ENCODE peak calls at places on chromosomes 16 and 17, in nine cellular contexts. U is NB4, J is neuronal stem cell, W is fibroblast of lung, K is GM06990, G is stomach, I is colonic mucosa, S is kidney, P is AG04450. Y is an unnamed sample.

GRCh38 chr16:73047536-73048291 is at the start of gene ZFHX3:
- DNase-seq in U (peak), J (no peak), W (peak), K (peak), G (peak), I (peak), S (peak), P (no peak), Y (peak)

GRCh38 chr16:88739139-88739974 is 33.1 kb downstream of the CTU2 start:
- DNase-seq in U (no peak), J (no peak), W (no peak), K (no peak), G (no peak), I (no peak), S (no peak), P (no peak), Y (no peak)

GRCh38 chr17:40819528-40820125 is 2.8 kb downstream of the KRT10 start:
- DNase-seq in U (peak), J (no peak), W (peak), K (no peak), G (no peak), I (no peak), S (no peak), P (no peak), Y (no peak)

GRCh38 chr16:81945665-81946064 is 65.6 kb downstream of the SDR42E1 start:
- DNase-seq in U (no peak), J (no peak), W (no peak), K (no peak), G (no peak), I (no peak), S (no peak), P (no peak), Y (no peak)

GRCh38 chr17:73589096-73589980 is 54.9 kb downstream of the SDK2 start:
- DNase-seq in U (no peak), J (no peak), W (no peak), K (no peak), G (no peak), I (no peak), S (no peak), P (no peak), Y (no peak)

GRCh38 chr17:47267354-47267828 is 13.8 kb downstream of the ITGB3 start:
- DNase-seq in U (no peak), J (no peak), W (peak), K (no peak), G (no peak), I (no peak), S (no peak), P (peak), Y (no peak)

GRCh38 chr17:77690271-77691161 is 268.0 kb upstream of the TNRC6C start:
- DNase-seq in U (peak), J (no peak), W (no peak), K (no peak), G (no peak), I (no peak), S (no peak), P (no peak), Y (no peak)

GRCh38 chr17:17824119-17824779 is 12.5 kb downstream of the SREBF1 start:
- DNase-seq in U (no peak), J (no peak), W (no peak), K (no peak), G (no peak), I (peak), S (no peak), P (no peak), Y (no peak)

GRCh38 chr17:76953926-76954325 is 85.7 kb downstream of the MGAT5B start:
- DNase-seq in U (no peak), J (no peak), W (no peak), K (no peak), G (no peak), I (no peak), S (peak), P (no peak), Y (no peak)

GRCh38 chr16:20411055-20411454 is 1.7 kb downstream of the ACSM5 start:
- DNase-seq in U (no peak), J (no peak), W (no peak), K (no peak), G (no peak), I (no peak), S (no peak), P (no peak), Y (no peak)

GRCh38 chr16:27369806-27370205 is 32.2 kb upstream of the IL21R start:
- DNase-seq in U (no peak), J (no peak), W (peak), K (no peak), G (no peak), I (no peak), S (no peak), P (peak), Y (no peak)

GRCh38 chr17:63476857-63477470 is at the start of gene ACE:
- DNase-seq in U (peak), J (no peak), W (no peak), K (peak), G (peak), I (peak), S (no peak), P (no peak), Y (peak)

GRCh38 chr17:47705536-47706481 is 11.8 kb downstream of the TBKBP1 start:
- DNase-seq in U (no peak), J (no peak), W (no peak), K (no peak), G (no peak), I (no peak), S (peak), P (no peak), Y (no peak)

GRCh38 chr17:6040473-6040872 is 29.7 kb upstream of the WSCD1 start:
- DNase-seq in U (no peak), J (no peak), W (peak), K (no peak), G (no peak), I (no peak), S (no peak), P (no peak), Y (no peak)

GRCh38 chr16:72295914-72296313 is 124.0 kb upstream of the PMFBP1 start:
- DNase-seq in U (no peak), J (no peak), W (no peak), K (no peak), G (no peak), I (no peak), S (no peak), P (no peak), Y (no peak)

GRCh38 chr17:29238133-29238850 is 8.4 kb upstream of the CRYBA1 start:
- DNase-seq in U (peak), J (no peak), W (peak), K (no peak), G (no peak), I (no peak), S (no peak), P (no peak), Y (no peak)

GRCh38 chr17:8797621-8798175 is 1.5 kb downstream of the MFSD6L start:
- DNase-seq in U (no peak), J (no peak), W (no peak), K (no peak), G (no peak), I (no peak), S (no peak), P (no peak), Y (no peak)

GRCh38 chr16:67541391-67542263 is 13.0 kb downstream of the RIPOR1 start:
- DNase-seq in U (no peak), J (no peak), W (no peak), K (no peak), G (no peak), I (no peak), S (no peak), P (no peak), Y (no peak)

GRCh38 chr17:81160306-81160705 is 5.0 kb upstream of the PVALEF start:
- DNase-seq in U (peak), J (no peak), W (no peak), K (no peak), G (no peak), I (no peak), S (peak), P (no peak), Y (no peak)

GRCh38 chr17:13704333-13704732 is 102.6 kb upstream of the HS3ST3A1 start:
- DNase-seq in U (no peak), J (no peak), W (peak), K (no peak), G (no peak), I (no peak), S (no peak), P (no peak), Y (no peak)

GRCh38 chr16:27547134-27547533 is 2.6 kb downstream of the GTF3C1 start:
- DNase-seq in U (peak), J (no peak), W (peak), K (peak), G (no peak), I (no peak), S (no peak), P (peak), Y (no peak)

GRCh38 chr17:49703557-49704277 is 4.0 kb downstream of the SLC35B1 start:
- DNase-seq in U (peak), J (no peak), W (peak), K (no peak), G (no peak), I (no peak), S (no peak), P (no peak), Y (peak)

GRCh38 chr16:12126091-12126806 is 149.7 kb downstream of the SNX29 start:
- DNase-seq in U (no peak), J (no peak), W (no peak), K (no peak), G (no peak), I (no peak), S (peak), P (no peak), Y (no peak)

GRCh38 chr17:36127882-36128369 is 24.3 kb downstream of the CCL4 start:
- DNase-seq in U (no peak), J (no peak), W (no peak), K (no peak), G (no peak), I (no peak), S (no peak), P (no peak), Y (no peak)

GRCh38 chr16:28985611-28986041 is 774 bp downstream of the LAT start:
- DNase-seq in U (no peak), J (no peak), W (no peak), K (no peak), G (no peak), I (no peak), S (no peak), P (no peak), Y (no peak)

GRCh38 chr17:59762022-59762825 is 54.8 kb downstream of the VMP1 start:
- DNase-seq in U (peak), J (no peak), W (peak), K (no peak), G (no peak), I (no peak), S (no peak), P (no peak), Y (no peak)

GRCh38 chr16:55482056-55482455 is 3.1 kb downstream of the MMP2 start:
- DNase-seq in U (no peak), J (no peak), W (peak), K (no peak), G (no peak), I (no peak), S (no peak), P (no peak), Y (no peak)

GRCh38 chr17:45722161-45722560 is 62.0 kb upstream of the CRHR1 start:
- DNase-seq in U (peak), J (no peak), W (no peak), K (no peak), G (no peak), I (no peak), S (no peak), P (no peak), Y (no peak)

GRCh38 chr16:11296351-11296705 is 15.2 kb upstream of the PRM1 start:
- DNase-seq in U (no peak), J (no peak), W (no peak), K (no peak), G (no peak), I (no peak), S (no peak), P (no peak), Y (no peak)

DNA sequence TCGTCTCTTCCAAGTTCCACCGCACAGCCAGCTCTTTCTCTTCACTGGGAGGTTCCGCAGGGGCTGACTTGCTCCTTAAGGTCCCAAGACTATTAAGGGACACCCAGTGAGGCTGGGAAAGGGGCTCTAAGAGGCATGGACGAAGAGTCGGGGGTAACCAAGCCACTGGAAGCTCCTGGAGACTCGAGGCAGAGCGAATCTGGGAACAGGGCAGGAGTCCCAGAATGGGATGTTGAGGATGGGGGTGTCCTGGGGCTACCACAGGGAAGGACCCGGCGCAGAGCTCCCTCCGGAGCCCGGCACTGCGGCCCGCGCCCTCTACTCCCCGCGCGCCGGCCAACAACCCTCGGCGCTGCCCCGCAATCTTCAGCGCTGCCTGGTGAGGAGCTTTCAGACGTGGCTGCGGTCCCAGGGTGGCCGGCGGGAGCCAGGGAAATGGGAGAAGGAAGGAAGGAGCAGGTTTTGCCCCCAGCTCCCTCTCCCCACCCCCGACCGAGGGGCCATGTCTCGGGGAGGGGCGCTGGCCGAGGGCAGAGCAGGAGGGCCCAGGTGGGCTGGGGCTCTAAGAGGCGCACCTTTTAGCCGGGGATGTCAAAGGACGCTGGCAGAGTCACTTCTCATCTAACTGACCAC is 581 bp downstream of the CHST5 start:
- DNase-seq in U (no peak), J (no peak), W (no peak), K (no peak), G (no peak), I (no peak), S (peak), P (no peak), Y (no peak)
- H3K4me3 ChIP-seq in U (no peak), J (no peak), W (no peak), K (no peak), G (no peak), I (peak), S (no peak), P (no peak), Y (no peak)

DNA sequence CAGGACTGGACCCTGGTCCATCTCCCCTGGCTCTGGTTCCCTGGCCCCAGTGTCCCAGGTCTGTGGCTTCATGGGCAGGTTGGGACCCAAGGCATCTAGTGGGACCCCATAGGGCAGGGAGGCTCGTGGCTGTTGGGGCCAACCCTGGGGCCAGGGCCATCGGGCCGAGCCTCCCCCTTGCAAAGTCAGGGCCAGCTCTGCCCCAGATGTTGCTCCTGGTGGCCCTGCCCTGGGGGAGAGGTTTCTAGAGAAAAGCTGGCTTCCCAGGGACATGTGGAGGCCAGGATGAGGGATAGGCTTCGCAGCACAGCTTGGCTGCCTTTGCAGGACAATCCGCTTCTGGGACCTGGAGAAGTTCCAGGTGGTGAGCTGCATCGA is 16.6 kb downstream of the KATNB1 start:
- DNase-seq in U (no peak), J (no peak), W (no peak), K (no peak), G (no peak), I (no peak), S (peak), P (no peak), Y (no peak)
- H3K4me3 ChIP-seq in U (no peak), J (no peak), W (no peak), K (no peak), G (no peak), I (no peak), S (no peak), P (no peak), Y (no peak)

GRCh38 chr17:27354051-27354490 is 60.2 kb downstream of the WSB1 start:
- DNase-seq in U (no peak), J (no peak), W (no peak), K (no peak), G (no peak), I (no peak), S (peak), P (no peak), Y (peak)
- H3K4me3 ChIP-seq in U (peak), J (peak), W (peak), K (peak), G (peak), I (peak), S (peak), P (peak), Y (peak)

DNA sequence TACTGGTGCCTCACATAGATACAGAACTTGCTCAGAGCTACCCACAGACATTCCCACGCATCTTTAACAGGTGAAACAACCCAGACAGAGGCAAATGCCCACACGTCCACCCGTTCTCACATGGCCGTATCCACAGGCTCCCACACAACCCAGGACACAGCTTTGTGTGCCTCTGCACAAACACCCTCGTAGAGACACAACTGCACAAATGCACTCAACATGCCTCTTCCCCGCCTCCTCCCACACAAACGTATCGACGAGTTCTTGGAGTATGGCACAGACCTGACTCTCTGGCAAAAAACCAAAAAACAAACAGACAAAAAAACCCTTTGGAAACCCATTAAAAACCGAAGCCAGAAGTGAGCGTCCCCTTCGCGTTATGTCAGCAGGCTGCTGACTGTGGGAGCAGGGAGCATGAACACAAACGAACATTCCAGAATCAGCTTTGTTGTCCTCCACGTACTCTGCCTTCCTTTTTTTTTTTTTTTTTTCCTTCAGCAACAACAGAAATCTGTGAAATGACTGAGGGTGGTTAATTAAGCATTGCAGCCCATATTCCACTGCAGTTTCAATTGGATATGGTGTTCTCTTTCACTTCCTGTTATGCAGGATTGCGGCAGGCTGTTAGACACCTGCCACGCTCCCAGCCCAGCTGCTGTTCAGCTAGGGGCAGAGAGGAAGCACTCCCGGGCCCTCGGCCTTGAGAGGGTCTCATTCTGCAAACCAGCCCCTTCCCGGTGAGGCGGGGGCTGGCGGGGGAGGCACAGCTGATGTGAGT is 313.7 kb downstream of the MAF start:
- DNase-seq in U (peak), J (no peak), W (no peak), K (peak), G (peak), I (peak), S (peak), P (no peak), Y (no peak)
- H3K4me3 ChIP-seq in U (no peak), J (no peak), W (no peak), K (no peak), G (peak), I (peak), S (peak), P (no peak), Y (no peak)

GRCh38 chr17:69411766-69412165 is 2.7 kb upstream of the MAP2K6 start:
- DNase-seq in U (no peak), J (no peak), W (no peak), K (no peak), G (no peak), I (no peak), S (no peak), P (no peak), Y (no peak)

GRCh38 chr17:69417545-69418483 is 3.3 kb downstream of the MAP2K6 start:
- DNase-seq in U (no peak), J (no peak), W (no peak), K (no peak), G (no peak), I (no peak), S (no peak), P (no peak), Y (no peak)

GRCh38 chr17:69415431-69415830 is 934 bp downstream of the MAP2K6 start:
- DNase-seq in U (no peak), J (no peak), W (no peak), K (no peak), G (no peak), I (no peak), S (no peak), P (no peak), Y (no peak)

GRCh38 chr17:69412336-69412735 is 2.2 kb upstream of the MAP2K6 start:
- DNase-seq in U (no peak), J (no peak), W (no peak), K (no peak), G (no peak), I (no peak), S (no peak), P (no peak), Y (no peak)

GRCh38 chr17:69414408-69415274 is at the start of gene MAP2K6:
- DNase-seq in U (peak), J (peak), W (peak), K (peak), G (peak), I (peak), S (peak), P (no peak), Y (peak)
- H3K4me3 ChIP-seq in U (peak), J (peak), W (peak), K (peak), G (peak), I (peak), S (peak), P (peak), Y (peak)

DNA sequence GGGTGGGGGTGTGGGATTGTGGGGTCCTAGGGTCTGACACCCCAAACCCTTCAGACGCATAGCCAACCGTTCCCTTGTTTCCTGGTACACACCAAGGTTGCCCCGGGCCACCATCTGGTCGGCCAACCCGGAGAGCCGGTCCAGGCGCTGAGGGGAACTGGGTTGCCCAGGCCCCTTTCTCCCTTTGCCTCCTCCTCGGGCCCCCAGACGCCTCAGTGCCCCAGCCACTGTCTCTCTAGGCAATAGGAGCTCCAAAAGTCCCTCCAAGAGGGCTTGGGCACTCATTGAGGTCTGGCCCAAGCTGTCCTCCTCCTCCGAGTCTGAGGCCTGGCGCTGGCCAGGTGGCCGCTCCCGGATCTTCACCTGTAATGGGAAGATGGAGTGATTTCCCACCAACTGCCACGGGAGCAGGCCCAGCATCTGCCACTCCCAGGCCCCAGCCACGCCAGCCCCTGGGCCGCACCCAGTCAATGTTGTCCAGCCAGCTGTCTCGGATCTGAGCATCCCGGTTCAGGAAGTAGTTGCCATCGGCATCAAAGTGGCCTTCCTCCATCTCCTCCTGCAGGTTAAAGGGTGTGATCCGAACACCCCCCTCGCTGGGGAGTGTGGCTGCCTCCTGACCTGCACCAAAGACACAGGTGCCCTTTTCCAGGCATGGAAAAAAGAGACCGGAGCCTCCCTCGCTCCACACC is 1.5 kb downstream of the CD2BP2 start:
- DNase-seq in U (no peak), J (no peak), W (no peak), K (no peak), G (no peak), I (no peak), S (peak), P (no peak), Y (no peak)
- H3K4me3 ChIP-seq in U (peak), J (no peak), W (peak), K (no peak), G (peak), I (peak), S (no peak), P (peak), Y (peak)

Y was measured in HAP-1.